ENCODE peak calls at places on chromosomes 2 and 18, in nine cellular contexts. G is activated CD8-positive, alpha-beta memory T cell treated with anti-CD3 and anti-CD28 coated beads, Interleukin-2, amount 10 ng/mL, durations not matched to agents 7 days and 5 days; R is OCI-LY7; J is M059J; X is foreskin fibroblast; I is posterior cingulate gyrus; D is kidney; N is KBM-7; U is stimulated activated naive CD8-positive, alpha-beta T cell treated with anti-CD3 and anti-CD28 coated beads, Interleukin-15, Interleukin-2, amounts not matched to agents 100 U/mL and 50 U/mL, for 24 hours. Y is an unnamed sample.
A peak's percentile ranks its signal among the peaks of the same experiment; 100 is the strongest.

GRCh38 chr2:14601070-14601770 is 31.3 kb upstream of the LRATD1 start:
- DNase-seq in G (no peak), R (no peak), J (peak; percentile 2), X (no peak), I (no peak), D (no peak), N (no peak), U (no peak), Y (no peak)

GRCh38 chr2:69789129-69789528 is 40.3 kb upstream of the GMCL1 start:
- DNase-seq in G (no peak), R (peak; percentile 11), J (peak; percentile 88), X (peak; percentile 71), I (no peak), D (no peak), N (no peak), U (no peak), Y (no peak)

GRCh38 chr2:233429175-233429897 is 75.0 kb downstream of the DGKD start:
- DNase-seq in G (peak; percentile 27), R (no peak), J (no peak), X (no peak), I (no peak), D (no peak), N (no peak), U (no peak), Y (peak; percentile 74)

GRCh38 chr2:36197192-36197591 is 158.4 kb upstream of the CRIM1 start:
- DNase-seq in G (no peak), R (no peak), J (peak; percentile 40), X (no peak), I (no peak), D (no peak), N (no peak), U (no peak), Y (no peak)

GRCh38 chr2:221517362-221518121 is 54.6 kb downstream of the EPHA4 start:
- DNase-seq in G (peak; percentile 92), R (peak; percentile 66), J (peak; percentile 83), X (peak; percentile 75), I (no peak), D (peak; percentile 81), N (peak; percentile 19), U (peak; percentile 51), Y (no peak)

GRCh38 chr2:45771251-45771650 is 119.8 kb downstream of the PRKCE start:
- DNase-seq in G (no peak), R (no peak), J (no peak), X (no peak), I (peak; percentile 89), D (no peak), N (peak; percentile 78), U (no peak), Y (no peak)

GRCh38 chr18:9434240-9434701 is 41.0 kb upstream of the RALBP1 start:
- DNase-seq in G (no peak), R (no peak), J (no peak), X (no peak), I (no peak), D (no peak), N (no peak), U (peak; percentile 9), Y (peak; percentile 80)

GRCh38 chr18:70380915-70381896 is 92.4 kb downstream of the SOCS6 start:
- DNase-seq in G (no peak), R (no peak), J (peak; percentile 68), X (peak; percentile 22), I (peak; percentile 94), D (no peak), N (peak; percentile 28), U (no peak), Y (no peak)

GRCh38 chr2:52264488-52264887 is 1232.6 kb upstream of the NRXN1 start:
- DNase-seq in G (no peak), R (peak; percentile 66), J (no peak), X (no peak), I (no peak), D (no peak), N (no peak), U (no peak), Y (no peak)

GRCh38 chr2:198597648-198598047 is 793.3 kb downstream of the PLCL1 start:
- DNase-seq in G (no peak), R (no peak), J (no peak), X (no peak), I (no peak), D (no peak), N (no peak), U (no peak), Y (no peak)

GRCh38 chr2:224786848-224787247 is 70.7 kb upstream of the CCDC195 start:
- DNase-seq in G (no peak), R (no peak), J (no peak), X (no peak), I (no peak), D (no peak), N (no peak), U (no peak), Y (no peak)

GRCh38 chr2:157480182-157480961 is 36.5 kb upstream of the CYTIP start:
- DNase-seq in G (peak; percentile 83), R (no peak), J (peak; percentile 41), X (peak; percentile 26), I (peak; percentile 86), D (peak; percentile 57), N (no peak), U (peak; percentile 67), Y (no peak)

GRCh38 chr2:19474128-19474527 is 115.7 kb upstream of the OSR1 start:
- DNase-seq in G (peak; percentile 85), R (no peak), J (peak; percentile 85), X (peak; percentile 74), I (no peak), D (no peak), N (peak; percentile 90), U (peak; percentile 30), Y (no peak)

GRCh38 chr18:3688682-3689081 is 238.7 kb downstream of the TGIF1 start:
- DNase-seq in G (no peak), R (no peak), J (peak; percentile 89), X (peak; percentile 97), I (no peak), D (no peak), N (no peak), U (no peak), Y (no peak)

GRCh38 chr2:189347540-189347939 is 93.7 kb upstream of the WDR75 start:
- DNase-seq in G (no peak), R (no peak), J (peak; percentile 96), X (peak; percentile 88), I (no peak), D (no peak), N (peak; percentile 8), U (peak; percentile 6), Y (no peak)

GRCh38 chr2:222747526-222748160 is 76.2 kb downstream of the MOGAT1 start:
- DNase-seq in G (peak; percentile 47), R (no peak), J (no peak), X (no peak), I (no peak), D (no peak), N (no peak), U (peak; percentile 9), Y (no peak)

GRCh38 chr2:73970850-73971471 is 13.7 kb upstream of the TET3 start:
- DNase-seq in G (peak; percentile 81), R (peak; percentile 60), J (peak; percentile 55), X (no peak), I (no peak), D (peak; percentile 86), N (peak; percentile 87), U (peak; percentile 59), Y (no peak)

GRCh38 chr18:2143666-2144065 is 427.6 kb downstream of the METTL4 start:
- DNase-seq in G (no peak), R (no peak), J (no peak), X (no peak), I (no peak), D (no peak), N (no peak), U (no peak), Y (no peak)

GRCh38 chr2:64025741-64026140 is 6.5 kb upstream of the VPS54 start:
- DNase-seq in G (no peak), R (peak; percentile 49), J (no peak), X (no peak), I (no peak), D (no peak), N (peak; percentile 49), U (no peak), Y (no peak)

GRCh38 chr2:9954136-9954535 is 2.6 kb downstream of the GRHL1 start:
- DNase-seq in G (no peak), R (no peak), J (no peak), X (no peak), I (no peak), D (no peak), N (no peak), U (no peak), Y (no peak)

GRCh38 chr2:12484536-12485115 is 232.1 kb upstream of the TRIB2 start:
- DNase-seq in G (no peak), R (no peak), J (peak; percentile 72), X (peak; percentile 58), I (no peak), D (no peak), N (no peak), U (no peak), Y (no peak)